ENCODE peak calls at places on chromosomes 7 and 10, in six cellular contexts. I is heart right ventricle, E is body of pancreas, J is Karpas-422, P is right cardiac atrium, S is right lobe of liver. W is an unnamed sample.

GRCh38 chr7:79988642-79989041 is 146.0 kb upstream of the GNAI1 start:
- DNase-seq in J (no peak), S (no peak), E (no peak), P (no peak), I (no peak), W (no peak)

GRCh38 chr7:90246184-90246583 is 1.2 kb downstream of the CFAP69 start:
- DNase-seq in I (no peak), P (no peak), S (no peak), E (no peak), J (no peak), W (no peak)

GRCh38 chr10:79353000-79353406 is 5.7 kb downstream of the PPIF start:
- DNase-seq in P (peak; percentile 65), J (no peak), E (no peak), S (no peak), I (no peak), W (no peak)

GRCh38 chr7:134885967-134886352 is 100.3 kb upstream of the AGBL3 start:
- DNase-seq in E (no peak), J (no peak), I (no peak), S (no peak), P (no peak), W (no peak)

GRCh38 chr7:216360-217300 is 24.3 kb downstream of the FAM20C start:
- DNase-seq in E (no peak), S (no peak), J (no peak), I (peak; percentile 52), P (peak; percentile 81), W (no peak)

GRCh38 chr10:19316204-19316870 is 267.7 kb downstream of the MALRD1 start:
- DNase-seq in J (no peak), I (no peak), S (no peak), E (no peak), P (no peak), W (no peak)

GRCh38 chr10:60611291-60611747 is 167.0 kb upstream of the CDK1 start:
- DNase-seq in I (no peak), P (no peak), S (no peak), J (no peak), E (no peak), W (no peak)

GRCh38 chr7:139180700-139181311 is 50.2 kb upstream of the UBN2 start:
- DNase-seq in E (no peak), P (no peak), S (no peak), I (no peak), J (no peak), W (no peak)

GRCh38 chr10:86614853-86615252 is 39.5 kb upstream of the OPN4 start:
- DNase-seq in J (peak; percentile 53), I (no peak), P (no peak), E (no peak), S (no peak), W (no peak)

GRCh38 chr7:158995514-158995913 is 139.2 kb downstream of the DYNC2I1 start:
- DNase-seq in P (peak; percentile 16), S (no peak), E (no peak), I (no peak), J (no peak), W (no peak)

GRCh38 chr7:158994687-158995086 is 138.3 kb downstream of the DYNC2I1 start:
- DNase-seq in S (no peak), J (no peak), I (no peak), E (no peak), P (no peak), W (no peak)

GRCh38 chr7:158997471-158997870 is 141.1 kb downstream of the DYNC2I1 start:
- DNase-seq in P (peak; percentile 22), J (no peak), I (no peak), S (no peak), E (no peak), W (no peak)

GRCh38 chr7:158997110-158997453 is 140.7 kb downstream of the DYNC2I1 start:
- DNase-seq in E (no peak), J (no peak), S (no peak), P (peak; percentile 35), I (no peak), W (no peak)

GRCh38 chr7:158996214-158997109 is 140.1 kb downstream of the DYNC2I1 start:
- DNase-seq in E (no peak), P (peak; percentile 38), I (no peak), J (no peak), S (no peak), W (no peak)
- H3K4me3 ChIP-seq in E (no peak overlapping the region), P (no peak overlapping the region), I (peak overlapping the region; percentile 14), J (no peak overlapping the region), S (no peak overlapping the region), W (no peak overlapping the region)

DNA sequence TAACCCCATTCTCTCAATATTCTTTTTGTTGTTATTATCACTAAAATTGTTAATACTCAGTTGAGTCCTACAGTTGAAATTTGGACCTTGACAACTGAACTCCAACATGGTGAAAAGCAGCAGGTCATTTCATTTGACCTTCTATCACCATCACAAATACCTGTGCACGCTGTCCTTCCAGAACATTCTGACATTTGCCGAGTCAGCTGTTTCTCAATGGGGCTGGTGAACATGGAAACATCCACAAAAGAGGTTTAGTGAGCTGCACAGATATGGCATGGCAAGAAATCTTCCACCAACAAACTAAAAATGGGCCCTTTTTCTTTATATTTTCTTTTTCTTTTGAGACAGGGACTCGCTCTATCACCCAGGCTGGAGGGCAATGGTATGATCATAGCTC is 169.7 kb downstream of the ZNF438 start:
- DNase-seq in E (no peak), J (no peak), S (no peak), P (no peak), I (no peak), W (no peak)
- H3K4me1 ChIP-seq in E (no peaks in the 10 kb centered on the region), J (no peaks in the 10 kb centered on the region), S (no peaks in the 10 kb centered on the region), P (peaks cover 2% of the 10 kb centered on the region), I (peaks cover 20% of the 10 kb centered on the region), W (no peaks in the 10 kb centered on the region)

GRCh38 chr7:94160719-94161435 is 156.7 kb upstream of the BET1 start:
- DNase-seq in I (no peak), E (no peak), P (no peak), S (no peak), J (no peak), W (no peak)
- H3K4me3 ChIP-seq in I (no peak overlapping the region), E (no peak overlapping the region), P (no peak overlapping the region), S (no peak overlapping the region), J (no peak overlapping the region), W (no peak overlapping the region)

GRCh38 chr10:123156091-123156490 is 1.9 kb downstream of the BUB3 start:
- DNase-seq in P (no peak), J (no peak), I (no peak), E (no peak), S (no peak), W (no peak)
- H3K4me1 ChIP-seq in P (no peaks in the 10 kb centered on the region), J (peaks cover 44% of the 10 kb centered on the region), I (peaks cover 14% of the 10 kb centered on the region), E (peaks cover 26% of the 10 kb centered on the region), S (peaks cover 7% of the 10 kb centered on the region), W (peaks cover 57% of the 10 kb centered on the region)

GRCh38 chr7:5143106-5143505 is 46.9 kb upstream of the WIPI2 start:
- DNase-seq in J (no peak), I (no peak), P (no peak), S (no peak), E (no peak), W (no peak)
- H3K4me3 ChIP-seq in J (no peak overlapping the region), I (no peak overlapping the region), P (no peak overlapping the region), S (no peak overlapping the region), E (no peak overlapping the region), W (no peak overlapping the region)

GRCh38 chr7:74185016-74185415 is 10.9 kb downstream of the EIF4H start:
- DNase-seq in S (no peak), E (no peak), J (no peak), P (no peak), I (no peak), W (no peak)
- H3K4me1 ChIP-seq in S (peaks cover 26% of the 10 kb centered on the region), E (peaks cover 86% of the 10 kb centered on the region), J (peaks cover 35% of the 10 kb centered on the region), P (peaks cover 28% of the 10 kb centered on the region), I (peaks cover 75% of the 10 kb centered on the region), W (peaks cover 7% of the 10 kb centered on the region)

W was measured in HAP-1.